ENCODE peak calls at places on chromosomes 16 and 17, in six cellular contexts. T is hepatocyte, C is H1, A is mammary epithelial cell, Q is mesenchymal stem cell, G is trophoblast cell. D is an unnamed sample. For H3K4me1, the result is how much of the 10 kb centered on the place peaks cover.

GRCh38 chr17:49631496-49631895 is 46.4 kb downstream of the SPOP start:
- DNase-seq in T (no peak), A (no peak), G (peak), C (no peak), Q (no peak), D (no peak)

GRCh38 chr17:64001763-64002529 is 3.8 kb downstream of the PRR29 start:
- DNase-seq in G (no peak), A (no peak), Q (peak), C (no peak), T (no peak), D (no peak)

GRCh38 chr16:24701521-24701951 is 27.9 kb upstream of the TNRC6A start:
- DNase-seq in Q (peak), T (no peak), A (no peak), G (no peak), C (no peak), D (peak)

GRCh38 chr16:24729243-24729966 is at the start of gene TNRC6A:
- DNase-seq in T (peak), A (peak), Q (peak), G (peak), C (peak), D (peak)

GRCh38 chr16:80466024-80466986 is 74.5 kb upstream of the DYNLRB2 start:
- DNase-seq in Q (peak), C (peak), G (peak), T (peak), A (peak), D (peak)

GRCh38 chr16:16158741-16159374 is 64.4 kb downstream of the ABCC6 start:
- DNase-seq in T (no peak), A (peak), C (no peak), G (peak), Q (peak), D (peak)

GRCh38 chr16:85593503-85594195 is 19.5 kb upstream of the GSE1 start:
- DNase-seq in T (no peak), C (no peak), G (no peak), Q (no peak), A (no peak), D (no peak)

GRCh38 chr16:15435216-15435864 is 952 bp downstream of the BMERB1 start:
- DNase-seq in G (no peak), C (no peak), T (no peak), A (no peak), Q (peak), D (no peak)

DNA sequence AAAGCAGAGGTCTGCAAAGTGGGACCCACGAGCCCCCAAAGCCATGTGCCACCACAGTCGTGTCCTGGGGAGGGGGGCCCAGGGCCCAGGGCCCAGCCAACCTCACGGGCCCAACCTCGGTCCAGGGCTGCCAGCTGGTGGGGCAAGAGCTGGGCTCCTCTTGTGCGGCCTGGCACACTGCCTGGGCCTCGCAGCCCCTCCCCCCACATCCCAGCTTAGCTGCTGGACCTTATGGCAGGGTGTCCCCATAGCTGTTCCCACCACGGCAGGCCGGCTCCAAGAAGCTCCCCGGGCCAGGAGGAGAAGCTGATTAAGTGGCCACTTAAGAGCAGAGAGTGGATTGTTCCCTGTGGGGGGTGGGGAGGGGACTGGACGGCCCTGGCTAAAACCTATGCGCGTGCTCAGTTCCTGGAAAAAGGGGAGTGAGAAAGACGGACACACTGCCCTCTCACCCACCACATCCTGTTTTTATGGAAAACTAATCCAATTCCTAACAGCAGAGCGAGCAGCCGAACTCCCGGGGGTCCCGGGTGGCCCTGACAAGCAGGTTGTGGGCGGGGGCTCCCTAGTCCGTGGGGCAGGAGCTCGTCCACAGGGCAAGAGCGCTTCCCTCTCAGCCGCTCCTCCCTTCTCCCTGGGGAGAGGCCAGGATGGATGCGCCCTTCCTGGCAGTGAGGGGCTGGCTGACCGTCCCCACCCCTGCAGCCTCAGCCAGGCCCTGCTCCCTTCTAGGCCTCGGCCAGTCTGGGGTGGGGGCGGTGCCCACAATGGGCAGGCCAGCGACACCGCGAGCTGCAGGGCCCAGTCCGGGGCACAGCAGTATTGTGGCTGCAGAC is 16.8 kb downstream of the PIEZO1 start:
- DNase-seq in C (no peak), A (no peak), T (peak), G (no peak), Q (peak), D (peak)
- H2AFZ ChIP-seq in C (no peak), A (no peak), T (no peak), G (no peak), Q (no peak), D (no peak)

GRCh38 chr17:31491794-31492171 is 100.3 kb downstream of the RAB11FIP4 start:
- DNase-seq in T (no peak), A (peak), C (no peak), G (no peak), Q (no peak), D (no peak)
- H3K4me1 ChIP-seq in T (under half), A (under half), C (under half), G (under half), Q (under half), D (under half)

DNA sequence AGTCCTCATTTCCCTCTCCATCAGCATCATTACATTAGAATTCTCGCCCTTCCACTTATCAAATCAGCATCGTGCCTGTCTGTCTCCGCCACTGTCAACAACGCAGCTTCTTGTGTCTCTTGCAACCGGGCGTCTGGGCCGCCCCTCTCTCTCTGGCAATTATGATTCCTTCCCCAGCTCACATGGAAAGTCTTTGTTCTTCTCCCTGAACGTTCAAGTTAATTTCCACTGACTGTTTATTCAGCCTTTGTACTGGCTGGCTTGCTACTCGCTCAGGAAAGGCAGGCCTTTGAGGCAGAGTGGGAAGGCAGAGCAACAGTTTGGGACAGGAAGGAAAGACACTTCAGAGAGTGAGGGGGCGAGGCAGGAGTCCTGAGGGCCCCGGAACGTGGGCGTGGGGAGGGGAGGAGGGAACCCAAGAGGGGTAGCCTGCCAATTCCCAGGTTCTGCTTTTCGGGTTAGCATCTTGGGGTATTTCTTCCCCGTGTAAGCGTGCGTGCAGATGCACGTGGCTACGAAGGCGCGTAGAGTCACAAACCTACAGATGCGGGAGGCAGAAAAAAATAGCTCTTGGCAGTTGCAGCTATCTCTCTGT is 50.8 kb downstream of the AKAP1 start:
- DNase-seq in C (no peak), Q (no peak), G (no peak), T (no peak), A (no peak), D (no peak)
- H2AFZ ChIP-seq in C (peak), Q (peak), G (no peak), T (no peak), A (peak), D (no peak)

DNA sequence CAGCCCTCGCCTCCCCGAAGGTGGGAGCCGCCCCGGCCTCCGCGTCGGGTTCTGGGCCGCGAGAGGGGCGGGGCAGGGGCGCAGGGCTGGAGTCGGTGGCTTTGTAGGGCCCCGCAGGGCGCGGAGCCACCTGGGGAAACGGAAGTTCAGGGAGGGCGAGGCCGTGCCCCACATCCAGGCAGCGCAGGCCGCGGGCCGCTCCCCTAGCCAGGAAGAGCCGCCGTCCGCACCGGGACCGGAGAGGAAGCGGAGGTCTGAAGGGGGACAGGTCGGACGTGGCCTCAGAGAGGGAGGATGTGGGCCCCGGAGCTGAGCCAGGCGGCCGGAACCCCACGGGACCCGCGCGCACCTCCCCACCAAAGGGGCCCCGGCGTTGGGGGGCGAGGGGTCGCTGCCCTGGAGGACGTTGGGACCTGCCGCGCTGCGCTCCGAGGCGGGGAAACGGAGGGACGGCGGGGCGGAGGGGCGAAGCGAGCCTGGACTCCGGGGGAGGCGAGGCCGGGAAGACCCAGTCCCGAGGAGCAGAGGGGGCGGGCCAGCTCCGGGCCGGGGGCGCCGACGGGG is 482 bp upstream of the SLC16A3 start:
- DNase-seq in G (no peak), A (no peak), T (peak), C (no peak), Q (peak), D (no peak)
- H3K4me1 ChIP-seq in G (under half), A (under half), T (under half), C (under half), Q (half or more), D (under half)

GRCh38 chr16:51359141-51359960 is 208.3 kb upstream of the SALL1 start:
- DNase-seq in C (peak), T (no peak), A (no peak), Q (peak), G (no peak), D (peak)
- H2AFZ ChIP-seq in C (no peak), T (no peak), A (peak), Q (no peak), G (no peak), D (no peak)